ENCODE peak calls at places on chromosomes 2 and 18, in nine cellular contexts. M, D, N, J, U, P, Y, F and E are unnamed samples.

GRCh38 chr2:110955546-110955945 is 165.2 kb upstream of the BCL2L11 start:
- DNase-seq in M (no peak), D (no peak), N (no peak), J (no peak), U (no peak), P (no peak), Y (no peak), F (no peak), E (no peak)

GRCh38 chr2:177983183-177983788 is 89.3 kb downstream of the PDE11A start:
- DNase-seq in M (peak; percentile 38), D (peak; percentile 1), N (peak; percentile 33), J (peak; percentile 41), U (no peak), P (peak; percentile 43), Y (no peak), F (peak; percentile 58), E (no peak)

GRCh38 chr2:226813148-226813701 is 13.6 kb upstream of the IRS1 start:
- DNase-seq in M (no peak), D (no peak), N (no peak), J (peak; percentile 60), U (no peak), P (no peak), Y (no peak), F (no peak), E (no peak)

GRCh38 chr2:29478641-29479040 is 363.4 kb downstream of the CLIP4 start:
- DNase-seq in M (no peak), D (no peak), N (no peak), J (no peak), U (no peak), P (no peak), Y (no peak), F (no peak), E (no peak)

GRCh38 chr2:159290289-159290907 is 3.9 kb upstream of the WDSUB1 start:
- DNase-seq in M (no peak), D (no peak), N (peak; percentile 41), J (peak; percentile 33), U (peak; percentile 82), P (peak; percentile 39), Y (peak; percentile 84), F (peak; percentile 71), E (no peak)

GRCh38 chr2:71727562-71727961 is 274.2 kb downstream of the DYSF start:
- DNase-seq in M (no peak), D (no peak), N (no peak), J (no peak), U (no peak), P (no peak), Y (no peak), F (no peak), E (no peak)

GRCh38 chr2:95308426-95308990 is 11.4 kb downstream of the KCNIP3 start:
- DNase-seq in M (no peak), D (no peak), N (no peak), J (no peak), U (no peak), P (no peak), Y (no peak), F (no peak), E (no peak)

GRCh38 chr2:216049452-216049851 is 32.2 kb downstream of the PECR start:
- DNase-seq in M (no peak), D (no peak), N (no peak), J (no peak), U (no peak), P (no peak), Y (no peak), F (no peak), E (no peak)

GRCh38 chr2:54767921-54768320 is 44.5 kb downstream of the EML6 start:
- DNase-seq in M (no peak), D (no peak), N (no peak), J (peak; percentile 69), U (peak; percentile 45), P (no peak), Y (no peak), F (peak; percentile 62), E (no peak)

GRCh38 chr2:157336137-157336721 is 10.6 kb upstream of the ERMN start:
- DNase-seq in M (peak; percentile 29), D (peak; percentile 24), N (peak; percentile 57), J (peak; percentile 72), U (no peak), P (peak; percentile 55), Y (no peak), F (peak; percentile 44), E (no peak)

GRCh38 chr2:139721454-139721995 is 941.3 kb upstream of the NXPH2 start:
- DNase-seq in M (no peak), D (no peak), N (no peak), J (no peak), U (no peak), P (no peak), Y (no peak), F (no peak), E (no peak)

GRCh38 chr18:12811191-12811950 is 72.7 kb downstream of the PTPN2 start:
- DNase-seq in M (no peak), D (no peak), N (no peak), J (no peak), U (no peak), P (no peak), Y (no peak), F (peak; percentile 8), E (no peak)

GRCh38 chr18:51588616-51589015 is 391.1 kb upstream of the MEX3C start:
- DNase-seq in M (no peak), D (no peak), N (no peak), J (no peak), U (no peak), P (no peak), Y (no peak), F (no peak), E (no peak)

GRCh38 chr2:52456759-52457377 is 1310.7 kb upstream of the CHAC2 start:
- DNase-seq in M (no peak), D (no peak), N (no peak), J (no peak), U (no peak), P (no peak), Y (no peak), F (no peak), E (no peak)

GRCh38 chr2:127810156-127810636 is 775 bp downstream of the WDR33 start:
- DNase-seq in M (peak; percentile 11), D (no peak), N (no peak), J (no peak), U (no peak), P (peak; percentile 22), Y (no peak), F (no peak), E (no peak)

GRCh38 chr2:209771474-209772292 is at the start of gene UNC80:
- DNase-seq in M (peak; percentile 72), D (peak; percentile 1), N (peak; percentile 23), J (no peak), U (peak; percentile 14), P (peak; percentile 80), Y (no peak), F (no peak), E (no peak)

GRCh38 chr2:101699191-101699938 is 1.9 kb downstream of the MAP4K4 start:
- DNase-seq in M (no peak), D (no peak), N (peak; percentile 28), J (peak; percentile 51), U (no peak), P (no peak), Y (no peak), F (no peak), E (no peak)

GRCh38 chr2:66233981-66234380 is 200.9 kb upstream of the MEIS1 start:
- DNase-seq in M (no peak), D (no peak), N (no peak), J (no peak), U (no peak), P (peak; percentile 2), Y (no peak), F (no peak), E (no peak)

GRCh38 chr18:79402977-79403722 is 7.4 kb downstream of the NFATC1 start:
- DNase-seq in M (no peak), D (no peak), N (peak; percentile 42), J (no peak), U (no peak), P (no peak), Y (peak; percentile 86), F (no peak), E (no peak)

GRCh38 chr2:232309592-232309991 is 69.0 kb upstream of the ALPP start:
- DNase-seq in M (no peak), D (no peak), N (peak; percentile 57), J (peak; percentile 48), U (no peak), P (no peak), Y (no peak), F (no peak), E (no peak)

GRCh38 chr2:62381672-62382071 is 124.3 kb downstream of the TMEM17 start:
- DNase-seq in M (no peak), D (no peak), N (no peak), J (no peak), U (no peak), P (no peak), Y (no peak), F (no peak), E (no peak)

GRCh38 chr2:106582431-106583143 is 95.4 kb downstream of the CD8B2 start:
- DNase-seq in M (peak; percentile 59), D (peak; percentile 50), N (peak; percentile 64), J (peak; percentile 50), U (peak; percentile 26), P (peak; percentile 74), Y (no peak), F (peak; percentile 74), E (peak; percentile 9)

GRCh38 chr2:1701556-1702185 is 42.6 kb downstream of the PXDN start:
- DNase-seq in M (no peak), D (no peak), N (no peak), J (no peak), U (no peak), P (no peak), Y (no peak), F (no peak), E (no peak)

GRCh38 chr2:119937680-119938079 is 75.2 kb upstream of the EPB41L5 start:
- DNase-seq in M (no peak), D (no peak), N (no peak), J (no peak), U (no peak), P (no peak), Y (no peak), F (no peak), E (no peak)

GRCh38 chr2:181849601-181850000 is 41.9 kb upstream of the ITPRID2 start:
- DNase-seq in M (no peak), D (no peak), N (no peak), J (no peak), U (no peak), P (no peak), Y (no peak), F (no peak), E (no peak)

GRCh38 chr18:10290244-10291240 is 163.9 kb upstream of the APCDD1 start:
- DNase-seq in M (no peak), D (no peak), N (no peak), J (no peak), U (no peak), P (no peak), Y (peak; percentile 68), F (no peak), E (no peak)

GRCh38 chr18:2337552-2338141 is 233.7 kb downstream of the METTL4 start:
- DNase-seq in M (peak; percentile 23), D (peak; percentile 43), N (peak; percentile 53), J (peak; percentile 63), U (no peak), P (peak; percentile 47), Y (no peak), F (no peak), E (no peak)

GRCh38 chr2:109479804-109480203 is 134.0 kb downstream of the SEPTIN10 start:
- DNase-seq in M (no peak), D (no peak), N (no peak), J (no peak), U (no peak), P (no peak), Y (no peak), F (no peak), E (no peak)

GRCh38 chr2:203678971-203679370 is 27.5 kb upstream of the CD28 start:
- DNase-seq in M (no peak), D (no peak), N (no peak), J (no peak), U (no peak), P (no peak), Y (no peak), F (no peak), E (no peak)

GRCh38 chr18:11052800-11053199 is 96.6 kb downstream of the PIEZO2 start:
- DNase-seq in M (no peak), D (no peak), N (no peak), J (no peak), U (no peak), P (peak; percentile 21), Y (no peak), F (no peak), E (no peak)

GRCh38 chr18:57075716-57076400 is 71.0 kb upstream of the BOD1L2 start:
- DNase-seq in M (no peak), D (no peak), N (no peak), J (peak; percentile 10), U (no peak), P (no peak), Y (no peak), F (no peak), E (no peak)